ENCODE peak calls at places on chromosomes 3 and 15, in nine cellular contexts. J is astrocyte of the spinal cord, V is fibroblast of mammary gland, D is upper lobe of right lung, R is foreskin keratinocyte, X is heart right ventricle, H is testis, P is adrenal gland, S is sigmoid colon. G is an unnamed sample.
A peak's percentile ranks its signal among the peaks of the same experiment; 100 is the strongest.

GRCh38 chr3:4588410-4588809 is 95.3 kb downstream of the ITPR1 start:
- DNase-seq in D (no peak), H (no peak), X (no peak), V (peak; percentile 82), R (peak; percentile 58), P (peak; percentile 81), S (peak; percentile 72), J (peak; percentile 35), G (no peak)

GRCh38 chr3:196975349-196975748 is 6.7 kb upstream of the PIGZ start:
- DNase-seq in H (no peak), P (no peak), X (no peak), D (no peak), J (no peak), S (no peak), R (no peak), V (no peak), G (no peak)

GRCh38 chr15:96494530-96494929 is 164.0 kb downstream of the NR2F2 start:
- DNase-seq in J (no peak), H (no peak), D (no peak), S (no peak), V (no peak), R (no peak), P (no peak), X (no peak), G (no peak)

GRCh38 chr3:46078712-46079400 is 51.6 kb upstream of the XCR1 start:
- DNase-seq in P (peak; percentile 98), X (peak; percentile 90), V (peak; percentile 96), J (peak; percentile 93), R (peak; percentile 81), D (peak; percentile 74), H (peak; percentile 98), S (peak; percentile 95), G (peak; percentile 67)

GRCh38 chr3:171699611-171700010 is 110.7 kb downstream of the PLD1 start:
- DNase-seq in R (no peak), X (no peak), H (no peak), S (no peak), J (no peak), D (no peak), P (no peak), V (no peak), G (no peak)

GRCh38 chr3:195892355-195893120 is 15.8 kb downstream of the TNK2 start:
- DNase-seq in P (peak; percentile 82), S (peak; percentile 93), X (peak; percentile 79), H (peak; percentile 65), R (no peak), V (peak; percentile 64), D (no peak), J (peak; percentile 76), G (no peak)

GRCh38 chr3:59796486-59796885 is 746.7 kb upstream of the CFAP20DC start:
- DNase-seq in D (no peak), H (no peak), J (no peak), P (no peak), S (no peak), R (no peak), X (no peak), V (no peak), G (no peak)

GRCh38 chr3:13190376-13190762 is 117.1 kb upstream of the IQSEC1 start:
- DNase-seq in H (no peak), S (no peak), V (no peak), P (no peak), X (no peak), R (no peak), J (no peak), D (no peak), G (no peak)

GRCh38 chr3:123821920-123822319 is 62.2 kb downstream of the MYLK start:
- DNase-seq in H (no peak), J (no peak), R (no peak), S (no peak), X (no peak), P (no peak), D (no peak), V (no peak), G (no peak)

GRCh38 chr15:90286678-90287077 is 21.2 kb downstream of the NGRN start:
- DNase-seq in S (no peak), R (peak; percentile 6), P (no peak), D (no peak), H (no peak), X (no peak), J (peak; percentile 42), V (peak; percentile 50), G (peak; percentile 41)

GRCh38 chr3:15959434-15959811 is 161.6 kb upstream of the ANKRD28 start:
- DNase-seq in P (no peak), S (no peak), J (peak; percentile 43), H (no peak), V (peak; percentile 65), X (no peak), D (no peak), R (no peak), G (no peak)

GRCh38 chr3:53168175-53168923 is 7.3 kb downstream of the PRKCD start:
- DNase-seq in D (no peak), R (no peak), J (no peak), X (no peak), S (no peak), H (no peak), V (no peak), P (no peak), G (no peak)

GRCh38 chr15:68384451-68385239 is 47.3 kb downstream of the ITGA11 start:
- DNase-seq in V (peak; percentile 94), J (peak; percentile 91), S (peak; percentile 67), X (no peak), H (no peak), P (peak; percentile 85), R (peak; percentile 68), D (peak; percentile 36), G (no peak)

GRCh38 chr15:56528136-56528535 is 63.2 kb upstream of the MNS1 start:
- DNase-seq in S (no peak), R (no peak), X (no peak), P (no peak), J (no peak), H (no peak), D (no peak), V (peak; percentile 17), G (no peak)

GRCh38 chr3:14118400-14119165 is 6.1 kb downstream of the CHCHD4 start:
- DNase-seq in R (peak; percentile 22), P (peak; percentile 77), J (no peak), D (peak; percentile 64), H (peak; percentile 13), S (no peak), V (peak; percentile 67), X (no peak), G (peak; percentile 4)

GRCh38 chr3:128878556-128879124 is 780 bp upstream of the ACAD9 start:
- DNase-seq in P (peak; percentile 74), H (peak; percentile 38), J (peak; percentile 69), D (no peak), X (no peak), S (peak; percentile 67), V (peak; percentile 84), R (peak; percentile 61), G (peak; percentile 31)

GRCh38 chr3:158725348-158725966 is 6.8 kb downstream of the RARRES1 start:
- DNase-seq in P (peak; percentile 80), D (no peak), J (peak; percentile 99), S (peak; percentile 75), R (peak; percentile 75), X (peak; percentile 29), V (peak; percentile 100), H (no peak), G (no peak)
- TF ChIP-seq CTCF in P (no peak), D (no peak), J (no peak), S (no peak), R (no peak), X (no peak), V (no peak), H (no peak), G (no peak)

GRCh38 chr15:67179411-67179995 is 75.0 kb downstream of the AAGAB start:
- DNase-seq in P (no peak), S (no peak), R (no peak), X (no peak), D (no peak), V (no peak), H (no peak), J (no peak), G (no peak)

GRCh38 chr15:67180514-67181191 is 73.8 kb downstream of the AAGAB start:
- DNase-seq in P (no peak), S (no peak), V (no peak), D (no peak), R (no peak), J (no peak), X (no peak), H (no peak), G (no peak)

GRCh38 chr15:67183443-67184169 is 70.9 kb downstream of the AAGAB start:
- DNase-seq in J (peak; percentile 59), H (no peak), S (peak; percentile 78), V (peak; percentile 92), R (no peak), P (no peak), X (no peak), D (no peak), G (no peak)

GRCh38 chr15:67180035-67180434 is 74.4 kb downstream of the AAGAB start:
- DNase-seq in D (no peak), J (no peak), V (no peak), R (no peak), H (no peak), P (peak; percentile 46), X (no peak), S (no peak), G (no peak)

GRCh38 chr15:67181221-67181639 is 73.2 kb downstream of the AAGAB start:
- DNase-seq in H (peak; percentile 10), S (no peak), P (no peak), X (no peak), V (no peak), D (no peak), J (no peak), R (no peak), G (no peak)
- TF ChIP-seq CTCF in H (no peak), S (no peak), P (no peak), X (no peak), V (no peak), D (no peak), J (no peak), R (peak; percentile 30), G (peak; percentile 21)

GRCh38 chr3:58333206-58334012 is 717 bp downstream of the PXK start:
- DNase-seq in X (peak; percentile 16), H (peak; percentile 61), D (peak; percentile 66), P (no peak), J (peak; percentile 36), S (peak; percentile 72), V (peak; percentile 29), R (no peak), G (peak; percentile 73)
- TF ChIP-seq CTCF in X (no peak), H (no peak), D (no peak), P (no peak), J (peak; percentile 19), S (no peak), V (no peak), R (peak; percentile 23), G (peak; percentile 63)

GRCh38 chr3:27185231-27185989 is 183.8 kb downstream of the NEK10 start:
- DNase-seq in D (no peak), P (no peak), X (no peak), J (no peak), V (no peak), R (no peak), S (no peak), H (no peak), G (no peak)

GRCh38 chr3:27186013-27186412 is 183.2 kb downstream of the NEK10 start:
- DNase-seq in J (no peak), H (no peak), D (no peak), R (no peak), P (no peak), X (no peak), V (no peak), S (no peak), G (no peak)

DNA sequence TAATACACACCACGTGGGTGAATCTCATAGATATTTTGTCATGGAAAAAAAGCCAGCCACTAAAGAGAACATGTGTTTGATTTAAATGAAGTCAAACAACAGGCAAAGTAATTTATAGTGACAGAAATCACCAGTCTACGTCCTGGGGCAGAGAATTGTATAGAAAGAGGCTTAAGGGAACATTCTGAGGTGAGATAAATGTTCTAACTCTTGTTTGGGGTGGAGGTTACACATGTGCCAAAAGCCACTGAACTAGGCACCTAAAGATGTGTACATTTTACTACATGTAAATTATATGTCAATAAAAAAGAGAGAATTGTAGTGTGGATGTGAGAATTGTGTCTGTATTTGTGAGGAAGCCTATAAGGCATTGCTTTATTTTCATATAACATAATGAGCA is 184.9 kb downstream of the NEK10 start:
- DNase-seq in S (no peak), X (no peak), R (no peak), D (no peak), V (no peak), J (no peak), P (no peak), H (no peak), G (no peak)
- TF ChIP-seq CTCF in S (no peak), X (no peak), R (no peak), D (no peak), V (no peak), J (no peak), P (no peak), H (no peak), G (no peak)